ENCODE peak calls at places on chromosomes 4 and X, in five cellular contexts. One of them, this sample, is unnamed.
A peak's percentile ranks its signal among the peaks of the same experiment; 100 is the strongest.

GRCh38 chr4:139841464-139842195 is 176.0 kb downstream of the MGST2 start:
- DNase-seq in C1 segment of cervical spinal cord: no peak
- DNase-seq in anterior cingulate cortex: no peak
- DNase-seq in lung microvascular endothelial cell: peak; percentile 11
- DNase-seq in ovary: no peak
- DNase-seq in this sample: no peak

GRCh38 chrX:66638591-66639500 is at the start of gene EDA2R:
- DNase-seq in C1 segment of cervical spinal cord: peak; percentile 1
- DNase-seq in anterior cingulate cortex: peak; percentile 4
- DNase-seq in ovary: peak; percentile 37
- DNase-seq in lung microvascular endothelial cell: peak; percentile 5
- DNase-seq in this sample: peak; percentile 74

GRCh38 chr4:154511990-154512389 is 20.4 kb upstream of the DCHS2 start:
- DNase-seq in ovary: no peak
- DNase-seq in lung microvascular endothelial cell: no peak
- DNase-seq in anterior cingulate cortex: no peak
- DNase-seq in C1 segment of cervical spinal cord: no peak
- DNase-seq in this sample: no peak

GRCh38 chr4:184396001-184396400 is 78.3 kb downstream of the IRF2 start:
- DNase-seq in ovary: no peak
- DNase-seq in lung microvascular endothelial cell: no peak
- DNase-seq in C1 segment of cervical spinal cord: no peak
- DNase-seq in anterior cingulate cortex: no peak
- DNase-seq in this sample: no peak

GRCh38 chr4:42371306-42372063 is 25.8 kb upstream of the SHISA3 start:
- DNase-seq in lung microvascular endothelial cell: peak; percentile 74
- DNase-seq in ovary: no peak
- DNase-seq in C1 segment of cervical spinal cord: no peak
- DNase-seq in anterior cingulate cortex: no peak
- DNase-seq in this sample: no peak

GRCh38 chrX:1435241-1435900 is 17.3 kb downstream of the ASMTL start:
- DNase-seq in C1 segment of cervical spinal cord: no peak
- DNase-seq in anterior cingulate cortex: no peak
- DNase-seq in lung microvascular endothelial cell: no peak
- DNase-seq in ovary: peak; percentile 30
- DNase-seq in this sample: peak; percentile 60

GRCh38 chr4:164571593-164572385 is 182.1 kb upstream of the SMIM31 start:
- DNase-seq in anterior cingulate cortex: no peak
- DNase-seq in lung microvascular endothelial cell: no peak
- DNase-seq in C1 segment of cervical spinal cord: no peak
- DNase-seq in ovary: no peak
- DNase-seq in this sample: peak; percentile 20

GRCh38 chr4:165971941-165972340 is 98.9 kb downstream of the TLL1 start:
- DNase-seq in C1 segment of cervical spinal cord: no peak
- DNase-seq in lung microvascular endothelial cell: no peak
- DNase-seq in anterior cingulate cortex: no peak
- DNase-seq in ovary: no peak
- DNase-seq in this sample: no peak

GRCh38 chr4:149823770-149824221 is 8.2 kb upstream of the IQCM start:
- DNase-seq in ovary: no peak
- DNase-seq in C1 segment of cervical spinal cord: no peak
- DNase-seq in anterior cingulate cortex: no peak
- DNase-seq in lung microvascular endothelial cell: peak; percentile 73
- DNase-seq in this sample: no peak

GRCh38 chr4:113979157-113979972 is at the start of gene ARSJ:
- DNase-seq in anterior cingulate cortex: peak; percentile 54
- DNase-seq in lung microvascular endothelial cell: peak; percentile 77
- DNase-seq in C1 segment of cervical spinal cord: peak; percentile 16
- DNase-seq in ovary: peak; percentile 85
- DNase-seq in this sample: peak; percentile 68

GRCh38 chr4:60865238-60865637 is 334.9 kb upstream of the ADGRL3 start:
- DNase-seq in anterior cingulate cortex: peak; percentile 4
- DNase-seq in ovary: no peak
- DNase-seq in lung microvascular endothelial cell: no peak
- DNase-seq in C1 segment of cervical spinal cord: no peak
- DNase-seq in this sample: no peak

GRCh38 chr4:140755811-140756291 is 334 bp downstream of the TBC1D9 start:
- DNase-seq in lung microvascular endothelial cell: peak; percentile 64
- DNase-seq in ovary: peak; percentile 75
- DNase-seq in anterior cingulate cortex: peak; percentile 55
- DNase-seq in C1 segment of cervical spinal cord: no peak
- DNase-seq in this sample: peak; percentile 87

GRCh38 chr4:77092832-77093800 is 17.3 kb upstream of the CCNI start:
- DNase-seq in C1 segment of cervical spinal cord: no peak
- DNase-seq in anterior cingulate cortex: no peak
- DNase-seq in ovary: no peak
- DNase-seq in lung microvascular endothelial cell: peak; percentile 26
- DNase-seq in this sample: no peak

GRCh38 chr4:1763550-1764080 is 29.5 kb upstream of the FGFR3 start:
- DNase-seq in anterior cingulate cortex: peak; percentile 45
- DNase-seq in C1 segment of cervical spinal cord: no peak
- DNase-seq in lung microvascular endothelial cell: peak; percentile 62
- DNase-seq in ovary: peak; percentile 69
- DNase-seq in this sample: no peak